ENCODE peak calls at places on chromosomes 7 and 10, in five cellular contexts. R is suprapubic skin, Z is tibial nerve, O is HepG2, D is transverse colon. L is an unnamed sample.

GRCh38 chr10:76946268-76946667 is 691.3 kb downstream of the KCNMA1 start:
- DNase-seq in Z (no peak), R (no peak), O (no peak), D (no peak), L (no peak)

GRCh38 chr7:139603282-139603681 is 79.8 kb downstream of the CLEC2L start:
- DNase-seq in O (no peak), Z (no peak), D (no peak), R (no peak), L (no peak)

GRCh38 chr10:97561678-97562077 is 10.9 kb upstream of the ANKRD2 start:
- DNase-seq in O (no peak), Z (no peak), R (no peak), D (no peak), L (no peak)

GRCh38 chr10:48923763-48924162 is 15.9 kb downstream of the LRRC18 start:
- DNase-seq in Z (no peak), O (no peak), D (no peak), R (no peak), L (no peak)

GRCh38 chr7:84070101-84070500 is 124.5 kb downstream of the SEMA3A start:
- DNase-seq in O (no peak), Z (no peak), R (no peak), D (no peak), L (no peak)

GRCh38 chr7:112462236-112462635 is 12.0 kb downstream of the IFRD1 start:
- DNase-seq in D (peak), Z (no peak), R (no peak), O (peak), L (no peak)

GRCh38 chr10:50585921-50586739 is 37.6 kb downstream of the SGMS1 start:
- DNase-seq in D (no peak), O (no peak), R (no peak), Z (no peak), L (no peak)

GRCh38 chr7:67604461-67605386 is 608.1 kb downstream of the TYW1 start:
- DNase-seq in O (no peak), Z (no peak), D (no peak), R (no peak), L (no peak)

GRCh38 chr10:34137955-34138354 is 677.1 kb downstream of the PARD3 start:
- DNase-seq in Z (no peak), D (no peak), O (no peak), R (no peak), L (no peak)

GRCh38 chr7:94410471-94411466 is 16.1 kb downstream of the COL1A2 start:
- DNase-seq in R (no peak), D (no peak), Z (no peak), O (no peak), L (no peak)

GRCh38 chr7:90222811-90223725 is 11.5 kb downstream of the STEAP2 start:
- DNase-seq in D (no peak), Z (no peak), O (peak), R (no peak), L (no peak)

GRCh38 chr7:5396542-5396941 is 27.1 kb downstream of the TNRC18 start:
- DNase-seq in O (no peak), R (no peak), D (peak), Z (no peak), L (no peak)

GRCh38 chr7:5395246-5395645 is 28.4 kb downstream of the TNRC18 start:
- DNase-seq in Z (no peak), D (no peak), R (no peak), O (no peak), L (no peak)

GRCh38 chr7:5397657-5398237 is 25.9 kb downstream of the TNRC18 start:
- DNase-seq in Z (no peak), D (no peak), R (no peak), O (no peak), L (no peak)

GRCh38 chr7:5394264-5395105 is 29.1 kb downstream of the TNRC18 start:
- DNase-seq in D (no peak), O (no peak), Z (no peak), R (no peak), L (no peak)

GRCh38 chr7:5396999-5397656 is 26.5 kb downstream of the TNRC18 start:
- DNase-seq in Z (peak), D (peak), R (peak), O (peak), L (peak)
- TF ChIP-seq POLR2A in Z (peak), D (peak), R (no peak), O (no peak), L (no peak)

GRCh38 chr10:117699436-117700075 is 157.0 kb downstream of the EMX2 start:
- DNase-seq in Z (no peak), O (no peak), D (no peak), R (no peak), L (no peak)
- TF ChIP-seq EP300 in Z (no peak), O (no peak), D (no peak), R (no peak), L (no peak)

DNA sequence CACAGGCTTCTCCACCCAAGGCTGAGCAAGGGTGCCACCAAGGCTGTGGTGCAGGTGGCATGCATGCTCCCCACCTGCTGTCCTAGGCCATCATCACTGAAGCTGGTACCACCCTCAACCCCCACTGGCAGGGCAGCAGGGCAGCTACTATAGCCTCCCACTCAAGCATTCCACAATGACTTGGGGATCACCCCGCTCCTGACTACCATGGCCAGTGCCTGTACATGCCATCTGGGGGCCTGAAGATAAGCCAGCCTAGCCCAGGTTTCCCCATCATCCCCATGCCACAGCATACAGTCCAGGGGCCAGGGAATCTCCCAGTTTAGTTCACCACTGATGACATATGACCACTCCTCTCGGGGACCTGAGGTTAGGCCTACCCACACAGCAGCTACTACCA is 510.9 kb upstream of the LRRTM3 start:
- DNase-seq in Z (no peak), O (no peak), D (no peak), R (no peak), L (no peak)
- TF ChIP-seq POLR2A in Z (no peak), O (no peak), D (no peak), R (no peak), L (no peak)

GRCh38 chr7:23347682-23348180 is 48.6 kb downstream of the MALSU1 start:
- DNase-seq in Z (no peak), O (no peak), D (no peak), R (no peak), L (no peak)
- TF ChIP-seq EP300 in Z (no peak), O (no peak), D (no peak), R (no peak), L (no peak)

L was measured in esophagus muscularis mucosa.